ENCODE peak calls at places on chromosomes 13 and 19, in nine cellular contexts. G, U, P, W, S, L, X, E and I are unnamed samples.

GRCh38 chr19:10510301-10510802 is 6.9 kb downstream of the S1PR5 start:
- DNase-seq in L (peak), G (peak), E (peak), U (no peak), X (no peak), P (peak), S (peak), W (peak), I (peak)

GRCh38 chr19:1231729-1232128 is 6.1 kb downstream of the CBARP start:
- DNase-seq in G (no peak), P (no peak), S (no peak), U (no peak), X (no peak), W (no peak), E (no peak), L (no peak), I (no peak)

GRCh38 chr13:76912476-76912875 is 26.3 kb upstream of the KCTD12 start:
- DNase-seq in G (no peak), S (no peak), X (no peak), W (no peak), P (no peak), L (no peak), E (no peak), U (no peak), I (no peak)

GRCh38 chr13:61727714-61728275 is 312.1 kb upstream of the PCDH20 start:
- DNase-seq in X (no peak), S (no peak), L (no peak), U (peak), W (no peak), P (no peak), G (no peak), E (no peak), I (peak)

GRCh38 chr13:84433024-84433423 is 550.8 kb upstream of the SLITRK1 start:
- DNase-seq in E (no peak), G (no peak), U (peak), L (no peak), W (peak), P (no peak), X (no peak), S (no peak), I (peak)

GRCh38 chr13:98752942-98753290 is 444 bp upstream of the SLC15A1 start:
- DNase-seq in L (no peak), S (no peak), E (no peak), G (no peak), W (no peak), P (no peak), U (no peak), X (no peak), I (no peak)

GRCh38 chr19:49641688-49642487 is at the start of gene SCAF1:
- DNase-seq in S (peak), U (peak), W (peak), P (peak), L (peak), G (peak), X (peak), E (peak), I (peak)

GRCh38 chr13:106587787-106588186 is 19.9 kb upstream of the ARGLU1 start:
- DNase-seq in G (no peak), P (no peak), X (no peak), S (no peak), L (no peak), W (no peak), U (no peak), E (peak), I (no peak)

GRCh38 chr19:2330632-2331284 is 2.3 kb downstream of the SPPL2B start:
- DNase-seq in S (no peak), W (no peak), G (peak), U (no peak), P (no peak), E (peak), L (no peak), X (no peak), I (no peak)

GRCh38 chr19:5850743-5851293 is 431 bp downstream of the FUT3 start:
- DNase-seq in G (no peak), U (peak), P (no peak), X (peak), L (no peak), E (peak), S (no peak), W (peak), I (peak)

GRCh38 chr19:11649941-11650340 is 52.7 kb downstream of the ZNF627 start:
- DNase-seq in W (peak), L (no peak), G (no peak), S (no peak), X (no peak), P (no peak), E (no peak), U (no peak), I (peak)

GRCh38 chr13:108728370-108728769 is 99.0 kb downstream of the MYO16 start:
- DNase-seq in L (no peak), X (peak), U (no peak), S (no peak), G (peak), W (no peak), P (no peak), E (no peak), I (no peak)

GRCh38 chr13:110646442-110647364 is 31.4 kb downstream of the NAXD start:
- DNase-seq in P (no peak), S (no peak), W (no peak), G (no peak), E (no peak), U (no peak), L (no peak), X (no peak), I (no peak)

GRCh38 chr13:51534075-51534817 is 50.0 kb upstream of the WDFY2 start:
- DNase-seq in X (no peak), U (no peak), S (peak), L (no peak), P (no peak), E (peak), W (peak), G (no peak), I (no peak)

GRCh38 chr19:40337107-40337506 is 11.1 kb downstream of the C19orf47 start:
- DNase-seq in P (no peak), S (no peak), G (no peak), E (no peak), X (no peak), U (no peak), W (no peak), L (no peak), I (no peak)

GRCh38 chr19:40597329-40597838 is 3.8 kb upstream of the LTBP4 start:
- DNase-seq in E (no peak), G (no peak), L (no peak), U (no peak), W (no peak), X (no peak), P (no peak), S (no peak), I (no peak)

GRCh38 chr19:16197188-16197621 is 506 bp upstream of the AP1M1 start:
- DNase-seq in L (no peak), X (peak), P (no peak), S (no peak), U (peak), G (no peak), E (peak), W (peak), I (peak)

GRCh38 chr13:80199067-80199466 is 141.9 kb downstream of the SPRY2 start:
- DNase-seq in L (no peak), W (no peak), P (no peak), U (no peak), X (no peak), E (no peak), S (no peak), G (no peak), I (no peak)

GRCh38 chr13:65595881-65596280 is 1634.3 kb downstream of the PCDH9 start:
- DNase-seq in W (peak), E (no peak), U (peak), L (no peak), P (no peak), S (no peak), X (no peak), G (no peak), I (peak)

GRCh38 chr19:45824041-45824471 is 8.9 kb upstream of the RSPH6A start:
- DNase-seq in E (peak), U (no peak), G (no peak), L (no peak), P (no peak), W (no peak), S (no peak), X (no peak), I (no peak)

GRCh38 chr19:3868770-3869456 is at the start of gene ZFR2:
- DNase-seq in G (peak), W (no peak), E (no peak), P (peak), S (peak), U (no peak), L (no peak), X (no peak), I (no peak)

GRCh38 chr19:50844296-50844935 is 10.3 kb upstream of the KLK3 start:
- DNase-seq in X (no peak), L (no peak), E (no peak), W (no peak), S (no peak), P (no peak), U (no peak), G (no peak), I (no peak)